ENCODE peak calls at places on chromosomes 6 and 20, in ten cellular contexts. B, G, Y, R, H, F, A, V, Q and E are unnamed samples.

GRCh38 chr6:159110013-159110412 is 59.2 kb upstream of the FNDC1 start:
- DNase-seq in V (no peak), B (peak), F (peak), H (no peak), G (peak), Q (no peak), R (peak), A (no peak), Y (peak), E (peak)

GRCh38 chr6:30688569-30688968 is 2.1 kb upstream of the PPP1R18 start:
- DNase-seq in F (no peak), B (no peak), Y (no peak), H (no peak), R (no peak), V (peak), G (no peak), A (no peak), Q (no peak), E (no peak)

GRCh38 chr20:53337419-53338101 is 256.1 kb downstream of the ZNF217 start:
- DNase-seq in R (no peak), V (no peak), Y (no peak), G (no peak), A (no peak), Q (no peak), F (no peak), B (no peak), H (no peak), E (peak)

GRCh38 chr20:48139262-48140041 is 354.2 kb upstream of the SULF2 start:
- DNase-seq in R (no peak), F (no peak), A (no peak), H (no peak), B (no peak), V (no peak), Q (no peak), Y (no peak), G (no peak), E (no peak)

GRCh38 chr6:35368038-35368887 is 25.9 kb downstream of the PPARD start:
- DNase-seq in Q (no peak), V (no peak), A (no peak), B (no peak), F (no peak), G (peak), H (peak), Y (no peak), R (no peak), E (peak)

GRCh38 chr20:24634855-24635254 is 165.4 kb downstream of the SYNDIG1 start:
- DNase-seq in R (no peak), Y (no peak), B (peak), Q (peak), V (no peak), G (no peak), A (peak), F (peak), H (no peak), E (peak)

GRCh38 chr6:90028080-90028778 is 134.0 kb downstream of the GJA10 start:
- DNase-seq in H (peak), Y (no peak), R (no peak), F (no peak), B (no peak), Q (no peak), V (no peak), A (no peak), G (peak), E (peak)

GRCh38 chr6:150689900-150690590 is 90.4 kb downstream of the PLEKHG1 start:
- DNase-seq in A (no peak), Q (no peak), H (no peak), R (no peak), B (no peak), V (no peak), Y (no peak), G (no peak), F (no peak), E (no peak)

GRCh38 chr6:148501178-148501590 is 158.5 kb downstream of the SASH1 start:
- DNase-seq in H (no peak), R (no peak), V (no peak), A (no peak), Y (no peak), B (peak), F (no peak), Q (no peak), G (no peak), E (peak)

GRCh38 chr20:62969939-62970306 is 17.4 kb downstream of the SLC17A9 start:
- DNase-seq in V (no peak), Q (no peak), A (no peak), Y (no peak), F (no peak), B (no peak), G (no peak), H (no peak), R (no peak), E (no peak)

GRCh38 chr6:145483191-145483996 is 251.9 kb downstream of the EPM2A start:
- DNase-seq in F (no peak), Q (no peak), Y (no peak), R (no peak), B (no peak), G (no peak), A (no peak), H (no peak), V (no peak), E (peak)

GRCh38 chr6:38169826-38170526 is 350.4 kb downstream of the ZFAND3 start:
- DNase-seq in B (no peak), Y (peak), H (no peak), Q (no peak), A (no peak), F (peak), V (peak), G (no peak), R (no peak), E (no peak)

GRCh38 chr6:68697394-68697793 is 62.3 kb downstream of the ADGRB3 start:
- DNase-seq in V (no peak), Y (no peak), Q (no peak), A (no peak), F (no peak), R (no peak), B (no peak), G (no peak), H (no peak), E (no peak)

GRCh38 chr6:44158770-44159228 is at the start of gene CAPN11:
- DNase-seq in Q (no peak), F (no peak), R (no peak), B (no peak), H (no peak), Y (no peak), G (no peak), A (no peak), V (no peak), E (no peak)

GRCh38 chr6:12196326-12196936 is 93.7 kb upstream of the EDN1 start:
- DNase-seq in Q (no peak), B (no peak), R (no peak), V (no peak), Y (no peak), H (no peak), F (no peak), G (no peak), A (no peak), E (peak)